ENCODE peak calls at places on chromosomes 2 and 18, in four cellular contexts. U is testis, H is heart right ventricle, O is tibial artery. N is an unnamed sample.
A peak's percentile ranks its signal among the peaks of the same experiment; 100 is the strongest.

GRCh38 chr2:44016282-44016681 is 20.5 kb upstream of the LRPPRC start:
- DNase-seq in U (peak; percentile 71), H (peak; percentile 38), O (no peak), N (peak; percentile 92)

GRCh38 chr18:21489119-21489750 is 111.3 kb downstream of the ESCO1 start:
- DNase-seq in O (no peak), H (peak; percentile 26), U (peak; percentile 64), N (peak; percentile 84)

GRCh38 chr2:148209598-148209997 is 188.7 kb downstream of the MBD5 start:
- DNase-seq in U (no peak), O (no peak), H (no peak), N (peak; percentile 73)

GRCh38 chr18:57146956-57147636 is at the start of gene BOD1L2:
- DNase-seq in U (peak; percentile 21), H (no peak), O (no peak), N (no peak)

GRCh38 chr18:34122724-34123334 is 101.9 kb downstream of the NOL4 start:
- DNase-seq in H (peak; percentile 7), O (peak; percentile 39), U (peak; percentile 65), N (peak; percentile 66)

GRCh38 chr2:121944072-121944829 is 188.8 kb downstream of the TSN start:
- DNase-seq in U (no peak), H (no peak), O (peak; percentile 27), N (no peak)

GRCh38 chr2:111202266-111203040 is 81.7 kb downstream of the BCL2L11 start:
- DNase-seq in H (no peak), O (no peak), U (no peak), N (no peak)

GRCh38 chr18:74200780-74201179 is 52.5 kb downstream of the TIMM21 start:
- DNase-seq in H (no peak), U (no peak), O (no peak), N (no peak)

GRCh38 chr18:79610461-79611039 is 69.1 kb upstream of the CTDP1 start:
- DNase-seq in U (no peak), O (no peak), H (no peak), N (no peak)

GRCh38 chr2:107801498-107801897 is 25.2 kb upstream of the RGPD4 start:
- DNase-seq in O (no peak), U (no peak), H (no peak), N (peak; percentile 60)

GRCh38 chr2:1591461-1591770 is 152.9 kb downstream of the PXDN start:
- DNase-seq in O (no peak), H (no peak), U (no peak), N (peak; percentile 71)

GRCh38 chr18:23539911-23540475 is 36.7 kb downstream of the RMC1 start:
- DNase-seq in U (no peak), H (no peak), O (no peak), N (no peak)

GRCh38 chr2:206647985-206648384 is 5.7 kb downstream of the FAM237A start:
- DNase-seq in O (no peak), U (no peak), H (no peak), N (no peak)

GRCh38 chr2:153986488-153987229 is 114.9 kb downstream of the GALNT13 start:
- DNase-seq in U (no peak), O (no peak), H (no peak), N (no peak)

GRCh38 chr2:240138275-240138984 is 2.0 kb downstream of the OTOS start:
- DNase-seq in H (no peak), O (peak; percentile 14), U (peak; percentile 13), N (peak; percentile 26)

GRCh38 chr2:229170171-229170570 is 100.9 kb downstream of the PID1 start:
- DNase-seq in U (no peak), O (no peak), H (no peak), N (no peak)

GRCh38 chr2:102486941-102487702 is 14.1 kb downstream of the SLC9A4 start:
- DNase-seq in H (no peak), U (no peak), O (no peak), N (no peak)

GRCh38 chr2:4391013-4391412 is 687.6 kb downstream of the DCDC2C start:
- DNase-seq in U (no peak), O (no peak), H (no peak), N (no peak)

GRCh38 chr2:239269173-239269865 is 131.5 kb downstream of the HDAC4 start:
- DNase-seq in H (no peak), U (peak; percentile 12), O (no peak), N (no peak)

GRCh38 chr2:26849056-26850001 is 1.4 kb downstream of the DPYSL5 start:
- DNase-seq in U (no peak), O (no peak), H (no peak), N (peak; percentile 81)

GRCh38 chr2:25977768-25978167 is 4.5 kb downstream of the KIF3C start:
- DNase-seq in H (no peak), U (no peak), O (no peak), N (no peak)

GRCh38 chr2:207813942-207814341 is 44.2 kb upstream of the FZD5 start:
- DNase-seq in H (no peak), O (no peak), U (no peak), N (peak; percentile 78)

GRCh38 chr2:207815254-207815653 is 45.5 kb upstream of the FZD5 start:
- DNase-seq in U (no peak), O (no peak), H (no peak), N (no peak)

GRCh38 chr2:207812058-207812857 is 42.6 kb upstream of the FZD5 start:
- DNase-seq in H (no peak), U (no peak), O (no peak), N (peak; percentile 63)

GRCh38 chr2:207812858-207813175 is 43.1 kb upstream of the FZD5 start:
- DNase-seq in H (no peak), O (no peak), U (no peak), N (no peak)

DNA sequence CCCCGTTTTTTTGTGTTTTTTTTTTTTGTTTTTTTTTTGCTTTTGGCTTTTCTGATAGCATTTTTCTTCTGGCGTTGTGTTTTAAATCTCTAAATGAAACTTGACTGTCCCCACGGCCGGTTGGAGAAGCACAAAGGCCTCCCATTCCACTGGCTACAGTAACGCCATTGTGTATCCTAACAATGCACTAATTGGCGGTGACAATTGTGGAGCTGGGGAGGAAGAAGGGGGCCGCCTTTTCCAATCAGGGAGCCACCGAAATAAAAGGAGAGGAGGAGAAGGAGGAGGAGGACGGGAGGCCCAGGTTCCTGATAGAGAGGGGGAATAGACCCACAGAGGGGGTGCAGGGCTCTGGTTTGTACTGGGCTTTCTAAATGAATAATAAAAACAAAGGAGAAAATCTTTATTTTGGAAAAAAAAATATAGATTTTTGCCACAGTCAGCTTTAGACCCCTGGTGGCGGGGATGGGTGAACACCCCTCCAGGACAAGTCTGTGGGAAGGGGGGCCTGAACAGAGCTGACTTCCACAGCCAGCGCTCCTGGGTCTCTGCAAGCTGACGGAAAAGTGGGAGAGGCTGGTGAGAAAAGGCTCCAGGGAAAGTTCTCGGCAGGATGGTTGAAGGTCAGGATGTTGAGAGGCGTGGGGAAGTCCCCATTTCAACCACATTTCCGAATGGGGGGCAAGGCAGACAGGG is 43.7 kb upstream of the FZD5 start:
- DNase-seq in H (no peak), U (no peak), O (no peak), N (peak; percentile 79)
- H3K4me3 ChIP-seq in H (no peak overlapping the region), U (no peak overlapping the region), O (no peak overlapping the region), N (peak overlapping the region; percentile 30)

GRCh38 chr18:8264861-8265411 is 344.3 kb upstream of the RAB12 start:
- DNase-seq in H (no peak), O (no peak), U (no peak), N (no peak)
- H3K36me3 ChIP-seq in H (no peaks in the 10 kb centered on the region), O (no peaks in the 10 kb centered on the region), U (no peaks in the 10 kb centered on the region), N (peaks cover 9% of the 10 kb centered on the region)

GRCh38 chr2:201263774-201264173 is 3.4 kb downstream of the CASP8 start:
- DNase-seq in U (no peak), H (no peak), O (no peak), N (no peak)
- H3K4me3 ChIP-seq in U (no peak overlapping the region), H (no peak overlapping the region), O (no peak overlapping the region), N (no peak overlapping the region)

GRCh38 chr18:63344263-63344662 is 22.7 kb downstream of the KDSR start:
- DNase-seq in U (no peak), H (no peak), O (no peak), N (no peak)

GRCh38 chr18:63348508-63349136 is 18.4 kb downstream of the KDSR start:
- DNase-seq in H (no peak), O (no peak), U (no peak), N (no peak)

GRCh38 chr18:63346031-63346430 is 21.0 kb downstream of the KDSR start:
- DNase-seq in U (peak; percentile 64), O (no peak), H (peak; percentile 70), N (no peak)

GRCh38 chr18:63344918-63345317 is 22.1 kb downstream of the KDSR start:
- DNase-seq in H (no peak), O (no peak), U (no peak), N (no peak)

GRCh38 chr18:63346471-63347183 is 20.4 kb downstream of the KDSR start:
- DNase-seq in U (peak; percentile 23), O (no peak), H (no peak), N (no peak)
- H3K36me3 ChIP-seq in U (no peaks in the 10 kb centered on the region), O (peaks cover 53% of the 10 kb centered on the region), H (peaks cover 99% of the 10 kb centered on the region), N (peaks cover 71% of the 10 kb centered on the region)

N was measured in endodermal cell.